ENCODE peak calls at places on chromosomes 12 and 14, in seven cellular contexts. One of them, this sample, is unnamed.
A peak's percentile ranks its signal among the peaks of the same experiment; 100 is the strongest.

GRCh38 chr12:49552014-49552413 is 13.2 kb downstream of the KCNH3 start:
- DNase-seq in HCT116: no peak
- DNase-seq in IMR-90: no peak
- DNase-seq in adrenal gland: peak; percentile 79
- DNase-seq in A549: no peak
- DNase-seq in Peyer's patch: no peak
- DNase-seq in uterus: no peak
- DNase-seq in this sample: peak; percentile 32

GRCh38 chr14:92959761-92960680 is 37.1 kb downstream of the CHGA start:
- DNase-seq in HCT116: no peak
- DNase-seq in IMR-90: no peak
- DNase-seq in adrenal gland: no peak
- DNase-seq in A549: no peak
- DNase-seq in Peyer's patch: no peak
- DNase-seq in uterus: no peak
- DNase-seq in this sample: no peak

GRCh38 chr12:125128380-125128779 is 63.1 kb downstream of the AACS start:
- DNase-seq in HCT116: no peak
- DNase-seq in IMR-90: no peak
- DNase-seq in adrenal gland: no peak
- DNase-seq in A549: no peak
- DNase-seq in Peyer's patch: no peak
- DNase-seq in uterus: no peak
- DNase-seq in this sample: no peak

GRCh38 chr14:62101189-62101588 is 339.0 kb downstream of the SNAPC1 start:
- DNase-seq in HCT116: no peak
- DNase-seq in IMR-90: no peak
- DNase-seq in adrenal gland: no peak
- DNase-seq in A549: no peak
- DNase-seq in Peyer's patch: no peak
- DNase-seq in uterus: no peak
- DNase-seq in this sample: no peak

GRCh38 chr12:128204725-128205124 is 62.2 kb upstream of the TMEM132C start:
- DNase-seq in HCT116: no peak
- DNase-seq in IMR-90: no peak
- DNase-seq in adrenal gland: no peak
- DNase-seq in A549: no peak
- DNase-seq in Peyer's patch: no peak
- DNase-seq in uterus: no peak
- DNase-seq in this sample: no peak

GRCh38 chr12:113170926-113171325 is 14.4 kb downstream of the DDX54 start:
- DNase-seq in HCT116: no peak
- DNase-seq in IMR-90: no peak
- DNase-seq in adrenal gland: no peak
- DNase-seq in A549: no peak
- DNase-seq in Peyer's patch: no peak
- DNase-seq in uterus: no peak
- DNase-seq in this sample: no peak

GRCh38 chr14:63676615-63677014 is 34.9 kb upstream of the WDR89 start:
- DNase-seq in HCT116: no peak
- DNase-seq in IMR-90: no peak
- DNase-seq in adrenal gland: no peak
- DNase-seq in A549: no peak
- DNase-seq in Peyer's patch: no peak
- DNase-seq in uterus: no peak
- DNase-seq in this sample: peak; percentile 64

GRCh38 chr14:33589334-33589733 is 361.5 kb downstream of the EGLN3 start:
- DNase-seq in HCT116: no peak
- DNase-seq in IMR-90: peak; percentile 61
- DNase-seq in adrenal gland: peak; percentile 75
- DNase-seq in A549: no peak
- DNase-seq in Peyer's patch: no peak
- DNase-seq in uterus: peak; percentile 14
- DNase-seq in this sample: peak; percentile 5

GRCh38 chr12:118337194-118337838 is 35.4 kb downstream of the TAOK3 start:
- DNase-seq in HCT116: no peak
- DNase-seq in IMR-90: peak; percentile 81
- DNase-seq in adrenal gland: no peak
- DNase-seq in A549: no peak
- DNase-seq in Peyer's patch: no peak
- DNase-seq in uterus: no peak
- DNase-seq in this sample: peak; percentile 23

GRCh38 chr14:75982724-75983358 is 1.0 kb upstream of the TGFB3 start:
- DNase-seq in HCT116: no peak
- DNase-seq in IMR-90: peak; percentile 61
- DNase-seq in adrenal gland: peak; percentile 80
- DNase-seq in A549: peak; percentile 74
- DNase-seq in Peyer's patch: peak; percentile 34
- DNase-seq in uterus: peak; percentile 72
- DNase-seq in this sample: no peak

GRCh38 chr12:117171499-117172162 is 18.6 kb downstream of the FBXO21 start:
- DNase-seq in HCT116: no peak
- DNase-seq in IMR-90: no peak
- DNase-seq in adrenal gland: no peak
- DNase-seq in A549: no peak
- DNase-seq in Peyer's patch: no peak
- DNase-seq in uterus: no peak
- DNase-seq in this sample: no peak

GRCh38 chr12:6233121-6233971 is 33.1 kb downstream of the CD9 start:
- DNase-seq in HCT116: no peak
- DNase-seq in IMR-90: no peak
- DNase-seq in adrenal gland: peak; percentile 78
- DNase-seq in A549: no peak
- DNase-seq in Peyer's patch: no peak
- DNase-seq in uterus: no peak
- DNase-seq in this sample: no peak

GRCh38 chr12:54287316-54288157 is 7.0 kb downstream of the HNRNPA1 start:
- DNase-seq in HCT116: no peak
- DNase-seq in IMR-90: no peak
- DNase-seq in adrenal gland: no peak
- DNase-seq in A549: no peak
- DNase-seq in Peyer's patch: no peak
- DNase-seq in uterus: no peak
- DNase-seq in this sample: no peak

GRCh38 chr12:111443586-111443985 is 37.9 kb downstream of the SH2B3 start:
- DNase-seq in HCT116: no peak
- DNase-seq in IMR-90: peak; percentile 80
- DNase-seq in adrenal gland: peak; percentile 53
- DNase-seq in A549: no peak
- DNase-seq in Peyer's patch: peak; percentile 18
- DNase-seq in uterus: no peak
- DNase-seq in this sample: no peak

GRCh38 chr12:25625146-25625545 is 72.1 kb upstream of the LMNTD1 start:
- DNase-seq in HCT116: no peak
- DNase-seq in IMR-90: no peak
- DNase-seq in adrenal gland: no peak
- DNase-seq in A549: no peak
- DNase-seq in Peyer's patch: no peak
- DNase-seq in uterus: no peak
- DNase-seq in this sample: no peak

GRCh38 chr12:76952995-76953394 is 74.2 kb upstream of the CSRP2 start:
- DNase-seq in HCT116: peak; percentile 27
- DNase-seq in IMR-90: no peak
- DNase-seq in adrenal gland: no peak
- DNase-seq in A549: no peak
- DNase-seq in Peyer's patch: no peak
- DNase-seq in uterus: no peak
- DNase-seq in this sample: peak; percentile 7

GRCh38 chr12:73421832-73422231 is 1115.8 kb upstream of the ATXN7L3B start:
- DNase-seq in HCT116: no peak
- DNase-seq in IMR-90: no peak
- DNase-seq in adrenal gland: no peak
- DNase-seq in A549: no peak
- DNase-seq in Peyer's patch: no peak
- DNase-seq in uterus: no peak
- DNase-seq in this sample: no peak

GRCh38 chr14:30874120-30874998 is at the start of gene COCH:
- DNase-seq in HCT116: peak; percentile 4
- DNase-seq in IMR-90: no peak
- DNase-seq in adrenal gland: no peak
- DNase-seq in A549: peak; percentile 74
- DNase-seq in Peyer's patch: peak; percentile 39
- DNase-seq in uterus: no peak
- DNase-seq in this sample: no peak

GRCh38 chr12:78802593-78802992 is 62.0 kb upstream of the SYT1 start:
- DNase-seq in HCT116: no peak
- DNase-seq in IMR-90: peak; percentile 70
- DNase-seq in adrenal gland: no peak
- DNase-seq in A549: peak; percentile 3
- DNase-seq in Peyer's patch: no peak
- DNase-seq in uterus: no peak
- DNase-seq in this sample: no peak

GRCh38 chr12:48183876-48184548 is 568 bp downstream of the CCDC184 start:
- DNase-seq in HCT116: no peak
- DNase-seq in IMR-90: no peak
- DNase-seq in adrenal gland: no peak
- DNase-seq in A549: no peak
- DNase-seq in Peyer's patch: no peak
- DNase-seq in uterus: no peak
- DNase-seq in this sample: no peak

GRCh38 chr12:11970155-11970520 is 100.6 kb upstream of the BCL2L14 start:
- DNase-seq in HCT116: no peak
- DNase-seq in IMR-90: no peak
- DNase-seq in adrenal gland: no peak
- DNase-seq in A549: no peak
- DNase-seq in Peyer's patch: no peak
- DNase-seq in uterus: no peak
- DNase-seq in this sample: no peak

GRCh38 chr14:21206753-21207684 is 51.2 kb upstream of the OR5AU1 start:
- DNase-seq in HCT116: no peak
- DNase-seq in IMR-90: no peak
- DNase-seq in adrenal gland: no peak
- DNase-seq in A549: no peak
- DNase-seq in Peyer's patch: no peak
- DNase-seq in uterus: no peak
- DNase-seq in this sample: no peak

GRCh38 chr14:21204167-21205025 is 48.5 kb upstream of the OR5AU1 start:
- DNase-seq in HCT116: no peak
- DNase-seq in IMR-90: no peak
- DNase-seq in adrenal gland: no peak
- DNase-seq in A549: no peak
- DNase-seq in Peyer's patch: no peak
- DNase-seq in uterus: no peak
- DNase-seq in this sample: no peak

GRCh38 chr14:21205026-21205677 is 49.3 kb upstream of the OR5AU1 start:
- DNase-seq in HCT116: no peak
- DNase-seq in IMR-90: no peak
- DNase-seq in adrenal gland: no peak
- DNase-seq in A549: no peak
- DNase-seq in Peyer's patch: no peak
- DNase-seq in uterus: no peak
- DNase-seq in this sample: no peak

GRCh38 chr14:21203470-21204166 is 47.8 kb upstream of the OR5AU1 start:
- DNase-seq in HCT116: no peak
- DNase-seq in IMR-90: no peak
- DNase-seq in adrenal gland: no peak
- DNase-seq in A549: no peak
- DNase-seq in Peyer's patch: no peak
- DNase-seq in uterus: no peak
- DNase-seq in this sample: no peak

GRCh38 chr14:21205678-21206581 is 50.1 kb upstream of the OR5AU1 start:
- DNase-seq in HCT116: no peak
- DNase-seq in IMR-90: no peak
- DNase-seq in adrenal gland: no peak
- DNase-seq in A549: no peak
- DNase-seq in Peyer's patch: no peak
- DNase-seq in uterus: no peak
- DNase-seq in this sample: no peak
- TF ChIP-seq POLR2A in HCT116: no peak
- TF ChIP-seq POLR2A in IMR-90: no peak
- TF ChIP-seq POLR2A in adrenal gland: no peak
- TF ChIP-seq POLR2A in A549: no peak
- TF ChIP-seq POLR2A in Peyer's patch: no peak
- TF ChIP-seq POLR2A in uterus: no peak
- TF ChIP-seq POLR2A in this sample: no peak

DNA sequence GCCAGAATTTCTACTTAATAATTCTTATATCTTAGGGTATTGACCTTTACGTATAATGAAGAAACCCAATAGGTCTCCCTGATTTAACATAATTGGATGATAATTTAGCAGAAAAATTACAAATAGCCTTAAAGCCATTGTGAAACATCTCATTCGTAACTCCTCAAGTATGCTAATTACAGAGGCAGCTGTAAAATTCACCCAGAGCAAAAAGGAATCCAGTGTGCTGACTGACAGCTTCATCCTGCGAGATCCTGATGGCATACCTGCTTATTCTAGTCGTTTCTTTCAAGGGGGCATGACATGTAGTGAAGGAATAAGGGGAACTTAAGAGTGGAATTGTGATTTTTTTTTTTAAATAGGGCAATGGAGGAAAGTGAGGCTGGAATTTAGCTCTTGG is 291.5 kb downstream of the FUT8 start:
- DNase-seq in HCT116: no peak
- DNase-seq in IMR-90: peak; percentile 34
- DNase-seq in adrenal gland: no peak
- DNase-seq in A549: no peak
- DNase-seq in Peyer's patch: no peak
- DNase-seq in uterus: no peak
- DNase-seq in this sample: no peak
- H3K27ac ChIP-seq in HCT116: no peak overlapping the region
- H3K27ac ChIP-seq in IMR-90: no peak overlapping the region
- H3K27ac ChIP-seq in adrenal gland: no peak overlapping the region
- H3K27ac ChIP-seq in A549: no peak overlapping the region
- H3K27ac ChIP-seq in Peyer's patch: no peak overlapping the region
- H3K27ac ChIP-seq in uterus: no peak overlapping the region
- H3K27ac ChIP-seq in this sample: no peak overlapping the region

DNA sequence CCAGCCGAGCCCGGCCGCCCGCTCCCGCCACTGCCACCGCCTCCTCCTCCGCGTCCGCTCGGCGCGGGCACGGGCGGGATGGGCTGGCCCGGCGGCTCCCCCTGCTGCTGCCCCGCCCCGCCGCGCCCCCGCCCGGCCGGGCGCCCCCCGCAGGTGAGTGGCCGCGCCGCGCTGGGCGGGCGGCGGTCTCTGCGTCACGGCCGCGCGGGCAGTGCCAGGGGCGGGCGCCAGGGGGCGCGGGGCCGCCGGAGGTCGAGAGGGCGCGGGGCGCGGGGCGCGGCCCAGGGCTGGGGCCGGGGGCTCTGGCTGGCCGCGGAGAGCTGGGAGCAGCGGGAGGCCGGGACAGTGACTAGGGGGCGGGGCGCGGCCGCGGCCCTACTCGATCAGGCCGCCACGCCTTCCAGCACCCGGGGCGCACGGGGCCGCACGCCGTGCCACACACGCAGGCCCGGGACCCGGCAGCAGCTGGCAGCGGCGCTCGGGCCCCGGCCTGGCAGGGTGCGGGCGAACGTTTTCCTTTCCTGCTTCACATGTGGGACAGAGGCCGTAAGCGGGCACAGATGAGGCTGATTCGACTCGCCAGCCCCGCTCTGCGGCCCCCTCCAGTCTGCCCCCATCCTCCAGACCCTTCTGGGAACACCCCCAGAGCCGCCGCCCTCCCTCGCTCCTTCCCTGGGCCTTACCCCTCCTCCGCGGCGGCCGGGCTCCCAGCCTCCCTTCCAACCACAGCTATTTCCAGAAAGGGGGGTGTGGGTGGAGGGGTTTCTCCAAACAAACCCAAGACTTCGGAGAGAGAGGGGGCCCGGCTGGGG is 2.4 kb upstream of the TNS2 start:
- DNase-seq in HCT116: no peak
- DNase-seq in IMR-90: peak; percentile 69
- DNase-seq in adrenal gland: peak; percentile 90
- DNase-seq in A549: peak; percentile 67
- DNase-seq in Peyer's patch: peak; percentile 73
- DNase-seq in uterus: peak; percentile 82
- DNase-seq in this sample: peak; percentile 74
- TF ChIP-seq POLR2A in HCT116: peak; percentile 24
- TF ChIP-seq POLR2A in IMR-90: no peak
- TF ChIP-seq POLR2A in adrenal gland: peak; percentile 81
- TF ChIP-seq POLR2A in A549: peak; percentile 38
- TF ChIP-seq POLR2A in Peyer's patch: peak; percentile 47
- TF ChIP-seq POLR2A in uterus: peak; percentile 62
- TF ChIP-seq POLR2A in this sample: peak; percentile 66

GRCh38 chr12:2614341-2614740 is 180.4 kb upstream of the FKBP4 start:
- DNase-seq in HCT116: no peak
- DNase-seq in IMR-90: peak; percentile 28
- DNase-seq in adrenal gland: no peak
- DNase-seq in A549: no peak
- DNase-seq in Peyer's patch: no peak
- DNase-seq in uterus: no peak
- DNase-seq in this sample: no peak
- H3K27ac ChIP-seq in HCT116: no peak overlapping the region
- H3K27ac ChIP-seq in IMR-90: peak overlapping the region; percentile 28
- H3K27ac ChIP-seq in adrenal gland: no peak overlapping the region
- H3K27ac ChIP-seq in A549: peak overlapping the region; percentile 7
- H3K27ac ChIP-seq in Peyer's patch: no peak overlapping the region
- H3K27ac ChIP-seq in uterus: peak overlapping the region; percentile 70
- H3K27ac ChIP-seq in this sample: no peak overlapping the region